ENCODE peak calls at places on chromosomes 5 and 9, in ten cellular contexts. R is lower lobe of right lung, D is choroid plexus epithelial cell, A is progenitor cell of endocrine pancreas, G is MM.1S, Q is cardiac muscle cell, E is HFFc6, T is natural killer cell, J is fibroblast of mammary gland, F is endothelial cell. V is an unnamed sample.
A peak's percentile ranks its signal among the peaks of the same experiment; 100 is the strongest.

GRCh38 chr9:133120343-133121199 is 469 bp downstream of the RALGDS start:
- DNase-seq in E (no peak), A (no peak), R (no peak), D (no peak), Q (no peak), F (no peak), G (no peak), T (no peak), J (no peak), V (no peak)

GRCh38 chr5:36602711-36603321 is 3.6 kb upstream of the SLC1A3 start:
- DNase-seq in Q (peak; percentile 43), E (no peak), R (peak; percentile 53), F (peak; percentile 43), J (no peak), D (no peak), G (no peak), T (no peak), A (no peak), V (no peak)

GRCh38 chr9:112072721-112073553 is 102.2 kb downstream of the SUSD1 start:
- DNase-seq in T (no peak), A (no peak), J (peak; percentile 95), R (no peak), F (no peak), Q (no peak), G (no peak), E (peak; percentile 83), D (peak; percentile 95), V (no peak)

GRCh38 chr9:118366228-118366627 is 662.0 kb downstream of the TLR4 start:
- DNase-seq in D (no peak), F (no peak), Q (no peak), G (no peak), A (no peak), E (no peak), J (no peak), R (no peak), T (no peak), V (no peak)

GRCh38 chr5:179250561-179251225 is 94.6 kb downstream of the ADAMTS2 start:
- DNase-seq in A (no peak), R (peak; percentile 24), D (no peak), E (no peak), J (no peak), G (no peak), F (no peak), T (no peak), Q (no peak), V (no peak)

GRCh38 chr9:81477669-81478068 is 211.7 kb downstream of the TLE1 start:
- DNase-seq in Q (no peak), A (no peak), G (no peak), D (no peak), F (no peak), T (no peak), J (peak; percentile 76), R (no peak), E (no peak), V (no peak)

GRCh38 chr9:27548055-27548741 is 18.6 kb upstream of the MOB3B start:
- DNase-seq in R (no peak), A (no peak), Q (peak; percentile 63), J (peak; percentile 60), T (no peak), E (peak; percentile 48), F (no peak), G (peak; percentile 6), D (peak; percentile 73), V (no peak)

GRCh38 chr5:73263001-73263710 is 90.2 kb downstream of the TMEM174 start:
- DNase-seq in R (no peak), T (no peak), E (no peak), J (no peak), Q (no peak), G (no peak), D (no peak), A (no peak), F (no peak), V (no peak)

GRCh38 chr5:150152636-150153462 is 2.8 kb downstream of the PDGFRB start:
- DNase-seq in R (no peak), G (no peak), E (peak; percentile 36), D (peak; percentile 63), A (no peak), J (peak; percentile 64), F (no peak), Q (no peak), T (no peak), V (no peak)

GRCh38 chr9:72363908-72364678 is 915 bp downstream of the ZFAND5 start:
- DNase-seq in R (peak; percentile 78), G (peak; percentile 51), F (peak; percentile 71), E (no peak), J (peak; percentile 59), T (peak; percentile 65), D (peak; percentile 69), A (peak; percentile 19), Q (peak; percentile 75), V (peak; percentile 84)

GRCh38 chr9:3960661-3961144 is 339.2 kb downstream of the GLIS3 start:
- DNase-seq in G (no peak), R (no peak), A (no peak), D (peak; percentile 63), F (no peak), E (peak; percentile 62), T (no peak), J (peak; percentile 90), Q (no peak), V (no peak)

GRCh38 chr9:19030899-19031298 is 2.1 kb downstream of the SAXO1 start:
- DNase-seq in R (no peak), A (no peak), E (no peak), F (no peak), T (no peak), D (peak; percentile 19), G (no peak), J (no peak), Q (no peak), V (no peak)

GRCh38 chr5:54180616-54181015 is 129.8 kb downstream of the ARL15 start:
- DNase-seq in Q (no peak), A (no peak), R (no peak), J (peak; percentile 15), G (no peak), F (no peak), E (peak; percentile 47), D (peak; percentile 27), T (no peak), V (no peak)

GRCh38 chr5:88724201-88724600 is 158.8 kb downstream of the MEF2C start:
- DNase-seq in F (no peak), E (peak; percentile 10), G (no peak), Q (no peak), D (peak; percentile 57), A (no peak), J (peak; percentile 31), R (no peak), T (no peak), V (no peak)

DNA sequence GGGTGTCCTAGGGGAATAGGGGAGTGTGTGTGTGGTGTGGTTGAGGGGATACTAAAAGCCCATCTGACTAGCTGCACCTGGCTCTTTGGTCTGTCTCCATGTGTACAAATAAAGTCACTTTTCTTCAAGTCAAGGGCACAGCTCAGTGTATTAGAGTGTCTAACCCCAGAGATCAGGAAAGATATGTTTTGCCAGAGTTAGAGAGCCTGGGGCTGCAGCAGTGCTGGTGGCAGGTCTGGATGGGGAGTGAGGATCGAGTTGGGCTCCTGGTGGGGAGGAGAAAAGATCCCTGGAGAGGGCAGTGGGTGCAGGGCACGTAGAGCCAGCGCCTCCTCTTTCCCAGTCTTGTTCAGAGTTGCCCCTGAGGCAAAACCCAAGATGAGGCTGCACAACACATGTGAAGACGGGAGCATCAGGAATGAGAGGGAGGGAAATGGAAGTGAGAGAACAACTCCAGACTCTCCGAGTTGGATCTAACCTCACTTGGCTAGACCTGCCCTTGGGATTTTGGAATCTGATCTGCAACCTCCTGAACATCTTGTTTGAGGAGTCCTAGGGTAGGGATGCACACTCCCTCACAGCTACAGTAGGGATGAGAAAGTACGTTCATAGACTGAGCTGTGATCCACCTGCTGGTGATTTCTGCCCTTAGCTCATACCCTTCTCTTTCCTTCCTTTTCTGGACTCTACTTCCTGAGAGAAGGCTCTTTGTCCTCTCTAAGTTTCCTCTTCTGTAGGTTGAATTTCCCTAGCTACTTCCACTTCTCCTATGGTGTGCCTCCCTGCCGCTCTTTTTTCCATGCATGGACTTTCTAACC is 309.9 kb downstream of the ZSWIM6 start:
- DNase-seq in E (no peak), J (peak; percentile 21), G (no peak), A (no peak), D (peak; percentile 41), Q (no peak), F (no peak), R (no peak), T (no peak), V (no peak)
- TF ChIP-seq CTCF in E (peak; percentile 59), J (peak; percentile 28), G (no peak), A (no peak), D (peak; percentile 52), Q (no peak), F (no peak), R (no peak), T (no peak), V (peak; percentile 27)

GRCh38 chr5:39427633-39428032 is 2.9 kb upstream of the DAB2 start:
- DNase-seq in F (no peak), A (no peak), G (no peak), R (no peak), Q (no peak), J (no peak), E (no peak), T (no peak), D (no peak), V (no peak)

GRCh38 chr5:39426136-39426535 is 1.4 kb upstream of the DAB2 start:
- DNase-seq in G (no peak), Q (no peak), A (no peak), J (no peak), T (no peak), R (no peak), F (no peak), E (no peak), D (no peak), V (no peak)

GRCh38 chr5:39427225-39427624 is 2.4 kb upstream of the DAB2 start:
- DNase-seq in A (no peak), J (no peak), D (peak; percentile 62), Q (no peak), F (no peak), T (no peak), R (no peak), G (no peak), E (peak; percentile 72), V (no peak)

GRCh38 chr5:39430461-39430860 is 5.7 kb upstream of the DAB2 start:
- DNase-seq in D (no peak), A (no peak), G (no peak), Q (no peak), E (no peak), J (no peak), F (no peak), R (no peak), T (no peak), V (no peak)

GRCh38 chr5:39428639-39429038 is 3.9 kb upstream of the DAB2 start:
- DNase-seq in D (no peak), R (no peak), E (no peak), T (no peak), F (no peak), G (no peak), J (no peak), A (no peak), Q (no peak), V (no peak)
- TF ChIP-seq CTCF in D (no peak), R (no peak), E (no peak), T (no peak), F (no peak), G (no peak), J (no peak), A (no peak), Q (no peak), V (no peak)

GRCh38 chr9:93036887-93037475 is 21.5 kb upstream of the SUSD3 start:
- DNase-seq in R (no peak), J (no peak), G (no peak), E (no peak), D (no peak), Q (no peak), T (no peak), A (no peak), F (no peak), V (no peak)
- TF ChIP-seq CTCF in R (no peak), J (no peak), G (no peak), E (peak; percentile 27), D (peak; percentile 27), Q (no peak), T (no peak), A (peak; percentile 26), F (no peak), V (no peak)

GRCh38 chr5:178145965-178146820 is 7.5 kb downstream of the NHP2 start:
- DNase-seq in R (peak; percentile 79), D (peak; percentile 57), F (peak; percentile 72), G (peak; percentile 75), T (peak; percentile 67), Q (peak; percentile 73), E (peak; percentile 45), J (peak; percentile 43), A (peak; percentile 61), V (peak; percentile 82)
- TF ChIP-seq CTCF in R (peak; percentile 76), D (peak; percentile 85), F (peak; percentile 52), G (peak; percentile 83), T (peak; percentile 77), Q (peak; percentile 71), E (peak; percentile 85), J (peak; percentile 67), A (peak; percentile 83), V (peak; percentile 91)

V was measured in GM10248.